ENCODE peak calls at places on chromosomes 3 and 15, in six cellular contexts. X is OCI-LY7, N is left lung, E is IMR-90, Y is substantia nigra, W is kidney. C is an unnamed sample.

GRCh38 chr3:165406425-165406824 is 210.2 kb upstream of the SLITRK3 start:
- DNase-seq in Y (no peak), X (no peak), E (no peak), N (no peak), W (no peak), C (no peak)

GRCh38 chr3:134517796-134518195 is 31.9 kb downstream of the CEP63 start:
- DNase-seq in X (no peak), E (peak; percentile 62), N (no peak), W (no peak), Y (no peak), C (no peak)

GRCh38 chr3:170772135-170772534 is 97.9 kb downstream of the RPL22L1 start:
- DNase-seq in N (no peak), E (no peak), W (no peak), Y (no peak), X (no peak), C (no peak)

GRCh38 chr3:174973465-174973864 is 114.3 kb downstream of the NAALADL2 start:
- DNase-seq in X (no peak), E (no peak), W (no peak), N (no peak), Y (no peak), C (no peak)

GRCh38 chr15:31389576-31389975 is 62.9 kb downstream of the KLF13 start:
- DNase-seq in E (no peak), Y (no peak), N (no peak), W (no peak), X (no peak), C (no peak)

GRCh38 chr3:49377483-49377882 is 19.3 kb upstream of the GPX1 start:
- DNase-seq in N (no peak), E (peak; percentile 38), X (peak; percentile 73), W (peak; percentile 11), Y (no peak), C (no peak)

GRCh38 chr3:99699841-99700240 is 61.4 kb downstream of the COL8A1 start:
- DNase-seq in E (peak; percentile 78), X (no peak), Y (no peak), N (no peak), W (no peak), C (no peak)

GRCh38 chr15:63287109-63287508 is 9.7 kb downstream of the APH1B start:
- DNase-seq in N (no peak), X (no peak), W (no peak), E (peak; percentile 48), Y (no peak), C (no peak)

GRCh38 chr3:171650193-171650592 is 160.1 kb downstream of the PLD1 start:
- DNase-seq in E (no peak), N (no peak), Y (no peak), W (no peak), X (no peak), C (no peak)

GRCh38 chr3:86814918-86815655 is 175.9 kb downstream of the VGLL3 start:
- DNase-seq in N (no peak), X (no peak), W (no peak), Y (no peak), E (peak; percentile 51), C (no peak)

GRCh38 chr15:80999623-81000036 is 1.1 kb upstream of the TLNRD1 start:
- DNase-seq in N (no peak), W (peak; percentile 74), Y (no peak), X (peak; percentile 77), E (no peak), C (no peak)

GRCh38 chr3:175150812-175151411 is 291.8 kb downstream of the NAALADL2 start:
- DNase-seq in X (no peak), Y (no peak), E (peak; percentile 4), N (no peak), W (no peak), C (no peak)

GRCh38 chr15:34644061-34644460 is 60.6 kb upstream of the GOLGA8B start:
- DNase-seq in E (peak; percentile 98), W (no peak), Y (no peak), X (no peak), N (no peak), C (no peak)

GRCh38 chr3:127680146-127680661 is 7.5 kb downstream of the ABTB1 start:
- DNase-seq in W (peak; percentile 69), E (no peak), N (peak; percentile 79), X (no peak), Y (no peak), C (no peak)

GRCh38 chr3:128993461-128994172 is at the start of gene CFAP92:
- DNase-seq in Y (no peak), N (peak; percentile 98), E (peak; percentile 40), X (peak; percentile 88), W (peak; percentile 96), C (peak; percentile 78)

GRCh38 chr3:188979236-188979635 is 192.5 kb upstream of the TPRG1 start:
- DNase-seq in Y (no peak), E (no peak), W (no peak), X (no peak), N (no peak), C (no peak)

GRCh38 chr3:122697952-122698625 is 17.4 kb downstream of the PARP14 start:
- DNase-seq in Y (no peak), N (no peak), X (peak; percentile 47), E (no peak), W (no peak), C (no peak)

GRCh38 chr3:112127522-112128494 is 5.2 kb downstream of the GCSAM start:
- DNase-seq in W (no peak), E (no peak), X (peak; percentile 57), N (no peak), Y (no peak), C (no peak)

GRCh38 chr3:53194218-53195065 is 33.4 kb downstream of the PRKCD start:
- DNase-seq in Y (no peak), W (peak; percentile 70), X (no peak), N (no peak), E (peak; percentile 39), C (no peak)

GRCh38 chr3:98602078-98602678 is 8.8 kb upstream of the CPOX start:
- DNase-seq in N (no peak), X (peak; percentile 59), Y (no peak), E (peak; percentile 76), W (no peak), C (no peak)

GRCh38 chr3:129595544-129596193 is 10.8 kb downstream of the PLXND1 start:
- DNase-seq in W (no peak), E (no peak), N (no peak), X (no peak), Y (no peak), C (no peak)

GRCh38 chr3:28467414-28467813 is 118.8 kb upstream of the AZI2 start:
- DNase-seq in E (no peak), Y (no peak), W (no peak), N (no peak), X (no peak), C (no peak)

GRCh38 chr15:95615436-95615835 is 715.1 kb upstream of the NR2F2 start:
- DNase-seq in E (peak; percentile 15), X (no peak), N (no peak), Y (no peak), W (no peak), C (no peak)

GRCh38 chr15:53218996-53219580 is 429.0 kb upstream of the ONECUT1 start:
- DNase-seq in E (no peak), W (no peak), Y (no peak), X (no peak), N (no peak), C (no peak)

GRCh38 chr15:45522931-45523331 is 376 bp upstream of the SLC30A4 start:
- DNase-seq in W (no peak), Y (peak; percentile 57), N (no peak), E (peak; percentile 25), X (no peak), C (no peak)

GRCh38 chr15:45522179-45522930 is at the start of gene SLC30A4:
- DNase-seq in Y (peak; percentile 57), X (peak; percentile 57), E (peak; percentile 42), W (peak; percentile 89), N (peak; percentile 89), C (peak; percentile 79)

DNA sequence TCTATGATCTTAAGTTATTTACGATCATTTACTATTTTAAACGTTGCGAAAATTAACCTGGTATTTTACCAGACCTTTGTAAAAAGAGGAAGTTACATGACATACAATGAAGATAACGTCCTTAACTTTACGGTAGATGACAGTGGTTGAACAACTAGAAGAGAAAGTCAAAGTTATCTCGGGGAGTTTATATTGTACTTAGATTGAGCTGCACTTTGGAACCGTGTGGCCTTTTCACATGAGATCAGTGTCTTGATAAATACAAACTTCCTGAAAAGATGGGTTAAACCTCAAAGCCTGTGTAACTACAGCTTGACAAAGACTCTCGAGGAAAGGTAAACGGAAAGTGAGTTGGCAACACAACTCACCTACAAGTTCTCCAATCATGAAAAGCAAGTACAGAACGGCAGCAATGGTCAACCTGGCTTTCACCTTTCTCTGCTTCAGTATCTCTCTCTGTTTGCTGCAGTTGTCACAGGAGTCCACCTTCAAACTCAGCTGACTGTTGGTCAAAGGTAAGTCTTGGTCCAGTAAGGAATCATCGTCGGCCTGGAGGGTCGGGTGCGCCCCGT is 873 bp downstream of the SLC30A4 start:
- DNase-seq in X (peak; percentile 25), E (no peak), W (no peak), N (no peak), Y (no peak), C (no peak)
- H3K27ac ChIP-seq in X (no peak overlapping the region), E (peak overlapping the region; percentile 14), W (peak overlapping the region; percentile 54), N (peak overlapping the region; percentile 74), Y (peak overlapping the region; percentile 90), C (peak overlapping the region; percentile 48)

DNA sequence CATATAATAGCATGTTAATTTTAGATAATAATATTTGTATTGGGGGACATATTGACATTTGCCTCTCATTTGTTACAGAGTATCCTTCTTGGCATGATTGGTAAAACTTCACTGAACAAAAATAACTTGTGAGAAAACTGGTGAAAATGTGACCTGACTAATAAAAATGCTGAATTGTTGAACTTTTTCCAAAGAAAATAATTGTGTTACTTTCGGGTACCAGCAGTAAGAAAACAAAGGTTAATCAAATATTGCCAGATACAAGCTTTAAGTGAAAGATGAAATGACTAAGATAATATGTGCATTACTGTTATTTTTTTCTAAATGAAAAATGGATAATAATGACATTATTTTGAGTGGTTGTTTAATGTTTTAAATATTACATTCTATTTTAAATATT is 15.2 kb downstream of the SLC12A1 start:
- DNase-seq in Y (no peak), X (no peak), N (no peak), W (no peak), E (no peak), C (no peak)
- H3K27ac ChIP-seq in Y (no peak overlapping the region), X (no peak overlapping the region), N (no peak overlapping the region), W (no peak overlapping the region), E (no peak overlapping the region), C (no peak overlapping the region)

DNA sequence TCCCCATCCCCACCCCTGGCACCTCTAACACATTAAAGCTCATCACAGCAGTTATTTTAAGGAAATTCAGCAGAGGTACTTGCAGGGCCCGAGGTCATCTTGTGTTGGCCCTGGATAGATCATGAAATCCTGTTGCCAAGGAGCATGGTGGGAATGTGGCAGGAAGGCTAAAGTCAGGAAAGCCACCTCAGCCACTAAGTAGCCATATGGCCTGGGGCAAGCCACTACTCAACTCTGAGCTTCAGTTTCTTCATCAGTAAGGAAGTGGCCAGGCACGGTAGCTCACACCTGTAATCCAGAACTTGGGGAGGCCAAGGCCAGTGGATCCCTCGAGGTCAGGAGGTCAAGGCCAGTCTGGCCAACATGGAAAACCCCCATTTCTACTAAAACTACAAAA is 55.9 kb downstream of the LIPC start:
- DNase-seq in W (no peak), X (no peak), E (no peak), Y (no peak), N (no peak), C (no peak)
- H3K27ac ChIP-seq in W (no peak overlapping the region), X (no peak overlapping the region), E (no peak overlapping the region), Y (no peak overlapping the region), N (no peak overlapping the region), C (no peak overlapping the region)

DNA sequence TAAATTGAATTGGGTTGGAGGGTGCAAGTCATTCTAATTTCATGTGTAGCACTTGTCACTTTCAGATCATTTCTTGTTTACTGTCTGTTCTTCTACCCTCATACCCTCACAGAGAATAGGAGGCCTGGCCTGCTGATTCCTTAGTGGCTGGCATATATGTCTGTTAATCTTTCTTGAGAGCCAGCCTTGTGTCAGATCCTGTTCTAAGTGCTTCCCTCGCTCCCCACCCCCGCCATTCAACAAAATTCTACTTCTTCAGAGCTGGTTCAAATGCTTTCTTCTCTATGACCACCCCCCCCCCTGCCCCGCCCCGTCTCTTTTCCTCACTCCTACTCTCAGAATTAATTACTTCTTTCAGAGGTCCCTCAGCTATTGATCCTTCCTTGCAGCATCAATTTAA is 1.5 kb upstream of the U2SURP start:
- DNase-seq in E (no peak), N (no peak), W (no peak), Y (no peak), X (no peak), C (no peak)
- H3K27ac ChIP-seq in E (no peak overlapping the region), N (no peak overlapping the region), W (peak overlapping the region; percentile 95), Y (no peak overlapping the region), X (no peak overlapping the region), C (no peak overlapping the region)

C was measured in caudate nucleus.